ENCODE peak calls at places on chromosomes 16 and 17, in five cellular contexts. C is GM12865, M is A549, O is stomach, E is AG04450. Q is an unnamed sample.

GRCh38 chr17:76092526-76093413 is 10.8 kb downstream of the EXOC7 start:
- DNase-seq in C (no peak), M (no peak), O (no peak), E (no peak), Q (no peak)

GRCh38 chr17:81509687-81510523 is 2.7 kb downstream of the ACTG1 start:
- DNase-seq in C (peak; percentile 60), M (no peak), O (no peak), E (no peak), Q (no peak)

GRCh38 chr17:4733073-4733531 is 1.9 kb downstream of the MED11 start:
- DNase-seq in C (peak; percentile 82), M (no peak), O (no peak), E (no peak), Q (no peak)

GRCh38 chr17:42477173-42477572 is 18.5 kb downstream of the ATP6V0A1 start:
- DNase-seq in C (no peak), M (no peak), O (no peak), E (no peak), Q (no peak)

GRCh38 chr16:4244254-4244812 is 2.5 kb upstream of the SRL start:
- DNase-seq in C (no peak), M (no peak), O (peak; percentile 62), E (no peak), Q (no peak)

GRCh38 chr16:49527621-49528020 is 154.0 kb downstream of the C16orf78 start:
- DNase-seq in C (no peak), M (no peak), O (no peak), E (no peak), Q (no peak)

GRCh38 chr17:15510361-15510760 is 42.9 kb upstream of the CDRT4 start:
- DNase-seq in C (no peak), M (no peak), O (no peak), E (no peak), Q (no peak)

GRCh38 chr17:5958850-5959249 is 111.3 kb upstream of the WSCD1 start:
- DNase-seq in C (no peak), M (no peak), O (no peak), E (no peak), Q (no peak)

GRCh38 chr16:76226481-76226880 is 50.7 kb upstream of the CNTNAP4 start:
- DNase-seq in C (no peak), M (no peak), O (no peak), E (no peak), Q (no peak)

GRCh38 chr17:42578282-42578869 is 847 bp upstream of the PSMC3IP start:
- DNase-seq in C (peak; percentile 97), M (peak; percentile 98), O (peak; percentile 79), E (no peak), Q (peak; percentile 82)

GRCh38 chr17:17460038-17460437 is 16.8 kb upstream of the MED9 start:
- DNase-seq in C (no peak), M (no peak), O (no peak), E (no peak), Q (no peak)

GRCh38 chr17:48100160-48100559 is 1.1 kb downstream of the CBX1 start:
- DNase-seq in C (no peak), M (no peak), O (no peak), E (peak; percentile 3), Q (no peak)

GRCh38 chr17:63714550-63715277 is 14.8 kb upstream of the LIMD2 start:
- DNase-seq in C (no peak), M (no peak), O (no peak), E (no peak), Q (peak; percentile 15)

GRCh38 chr16:23424292-23424958 is 28.6 kb downstream of the COG7 start:
- DNase-seq in C (no peak), M (peak; percentile 55), O (no peak), E (no peak), Q (peak; percentile 73)

GRCh38 chr16:35525979-35526590 is 2066.7 kb downstream of the TP53TG3F start:
- DNase-seq in C (no peak), M (no peak), O (no peak), E (no peak), Q (no peak)

GRCh38 chr17:11272191-11272590 is 31.2 kb downstream of the SHISA6 start:
- DNase-seq in C (no peak), M (no peak), O (no peak), E (no peak), Q (no peak)

GRCh38 chr17:50301891-50302584 is 27.8 kb downstream of the TMEM92 start:
- DNase-seq in C (no peak), M (no peak), O (peak; percentile 79), E (no peak), Q (no peak)

GRCh38 chr16:50313596-50314483 is 47.5 kb downstream of the ADCY7 start:
- DNase-seq in C (no peak), M (no peak), O (peak; percentile 25), E (no peak), Q (peak; percentile 78)

GRCh38 chr17:46199379-46199778 is 6.2 kb upstream of the KANSL1 start:
- DNase-seq in C (no peak), M (no peak), O (no peak), E (no peak), Q (no peak)

GRCh38 chr16:14669776-14670175 is 24.3 kb downstream of the PLA2G10 start:
- DNase-seq in C (peak; percentile 9), M (no peak), O (peak; percentile 91), E (no peak), Q (peak; percentile 66)

GRCh38 chr17:66714046-66715023 is 120.6 kb upstream of the CACNG5 start:
- DNase-seq in C (peak; percentile 34), M (no peak), O (no peak), E (no peak), Q (no peak)

GRCh38 chr16:65994305-65994704 is 372.2 kb upstream of the CDH5 start:
- DNase-seq in C (no peak), M (no peak), O (no peak), E (no peak), Q (no peak)

GRCh38 chr17:82789051-82789592 is 37.3 kb downstream of the TBCD start:
- DNase-seq in C (no peak), M (no peak), O (no peak), E (no peak), Q (no peak)

GRCh38 chr17:18257268-18257681 is 1.3 kb downstream of the FLII start:
- DNase-seq in C (no peak), M (no peak), O (peak; percentile 46), E (no peak), Q (no peak)

GRCh38 chr16:75262104-75262799 is 10.8 kb upstream of the BCAR1 start:
- DNase-seq in C (no peak), M (no peak), O (peak; percentile 60), E (no peak), Q (no peak)

GRCh38 chr17:33385133-33385532 is 92.0 kb upstream of the ASIC2 start:
- DNase-seq in C (no peak), M (no peak), O (no peak), E (no peak), Q (no peak)

GRCh38 chr16:27748868-27749546 is 199.1 kb downstream of the KATNIP start:
- DNase-seq in C (peak; percentile 45), M (peak; percentile 51), O (no peak), E (peak; percentile 39), Q (no peak)

GRCh38 chr17:31448467-31449077 is 57.1 kb downstream of the RAB11FIP4 start:
- DNase-seq in C (no peak), M (no peak), O (no peak), E (peak; percentile 32), Q (no peak)

DNA sequence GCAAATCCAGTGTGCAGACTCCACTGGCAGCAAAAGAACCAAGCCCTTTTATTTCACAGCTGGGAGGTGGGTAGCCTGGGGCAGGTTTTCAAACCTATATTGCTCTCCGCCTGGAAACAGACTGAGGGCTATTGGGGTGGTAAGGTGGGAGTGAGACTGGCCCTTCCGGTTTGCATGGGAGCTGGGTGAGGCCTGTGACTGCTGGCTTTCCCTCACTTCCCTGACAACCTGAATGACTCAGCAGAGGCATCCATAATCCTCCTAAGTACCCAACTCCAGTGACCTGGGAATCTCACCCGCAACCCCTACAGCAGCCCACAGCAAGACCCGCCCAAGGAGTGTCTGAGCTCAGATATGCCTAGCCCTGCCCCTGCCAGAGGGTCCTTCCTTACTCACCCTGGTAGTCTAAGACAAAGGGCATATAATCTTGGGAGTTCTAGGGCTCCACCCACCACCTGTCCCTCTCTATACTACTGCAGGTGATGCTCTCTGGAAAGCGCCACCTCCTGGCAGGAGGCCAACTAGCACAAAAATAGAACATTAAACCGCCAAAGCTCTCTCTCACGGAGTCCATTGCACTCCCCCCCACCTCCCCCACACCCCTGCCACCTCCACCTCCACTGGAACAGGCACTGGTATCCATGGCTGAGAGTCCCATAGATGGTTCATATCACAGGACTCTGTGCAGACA is 602.0 kb upstream of the C16orf82 start:
- DNase-seq in C (no peak), M (no peak), O (no peak), E (no peak), Q (no peak)
- TF ChIP-seq CTCF in C (no peak), M (no peak), O (no peak), E (no peak), Q (no peak)

GRCh38 chr17:9022553-9023388 is 1.5 kb downstream of the NTN1 start:
- DNase-seq in C (no peak), M (no peak), O (no peak), E (no peak), Q (no peak)

GRCh38 chr17:9021158-9021984 is at the start of gene NTN1:
- DNase-seq in C (peak; percentile 54), M (no peak), O (peak; percentile 52), E (no peak), Q (peak; percentile 72)

GRCh38 chr17:9021985-9022552 is 759 bp downstream of the NTN1 start:
- DNase-seq in C (peak; percentile 23), M (no peak), O (no peak), E (no peak), Q (peak; percentile 65)

GRCh38 chr17:9020096-9020823 is 1.1 kb upstream of the NTN1 start:
- DNase-seq in C (no peak), M (no peak), O (no peak), E (no peak), Q (no peak)

GRCh38 chr17:9020824-9021157 is 519 bp upstream of the NTN1 start:
- DNase-seq in C (no peak), M (no peak), O (no peak), E (no peak), Q (no peak)
- H3K4me3 ChIP-seq in C (peak overlapping the region; percentile 81), M (peak overlapping the region; percentile 84), O (peak overlapping the region; percentile 57), E (peak overlapping the region; percentile 48), Q (peak overlapping the region; percentile 64)

DNA sequence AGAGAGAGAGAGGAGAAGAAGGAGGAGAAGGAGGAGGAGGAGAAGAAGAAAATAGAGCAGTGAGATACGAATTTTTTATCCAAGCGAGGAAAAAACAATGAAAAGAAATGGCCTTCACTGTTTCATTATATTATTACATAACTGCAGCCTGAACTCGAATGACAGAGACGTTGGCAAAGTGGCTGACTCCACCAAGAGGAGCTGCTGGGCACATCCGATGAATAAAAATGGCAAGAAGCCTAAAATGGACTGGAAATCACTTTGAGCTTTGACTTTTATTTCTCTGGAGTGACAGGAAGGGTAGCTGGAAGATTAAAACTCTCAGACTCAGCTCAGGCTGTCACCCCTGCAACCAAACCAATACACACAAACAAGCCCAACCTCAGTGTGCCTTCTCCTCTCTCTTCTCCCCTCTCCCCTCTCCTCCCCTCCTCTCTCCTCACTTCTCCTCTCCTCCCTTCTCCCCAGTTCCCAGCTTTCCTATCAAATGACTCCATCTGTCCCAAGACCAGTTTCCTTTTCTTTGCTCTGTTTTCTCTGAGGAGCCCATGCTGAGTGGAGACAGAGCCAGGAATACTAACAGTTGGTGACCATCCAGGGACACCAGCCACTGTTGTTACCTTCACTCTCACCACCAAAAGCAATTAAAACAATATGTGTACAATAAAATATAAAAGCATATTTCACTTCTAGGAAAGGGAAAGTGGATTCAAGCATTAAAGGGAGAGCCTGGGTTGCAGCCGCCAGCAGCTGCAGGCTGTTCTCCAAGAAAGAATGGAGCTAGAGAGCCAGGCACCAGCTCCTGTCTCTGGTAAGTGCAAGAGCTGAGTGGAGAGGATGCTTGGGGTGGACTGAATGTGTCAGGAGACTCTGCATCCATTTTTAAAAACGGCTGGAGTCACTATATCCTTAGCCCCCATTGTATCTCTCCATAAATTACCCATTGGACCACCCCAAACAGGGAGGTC is 51.2 kb downstream of the SOX9 start:
- DNase-seq in C (no peak), M (no peak), O (no peak), E (no peak), Q (no peak)
- TF ChIP-seq CTCF in C (no peak), M (no peak), O (no peak), E (no peak), Q (no peak)

GRCh38 chr17:27938864-27939263 is 45.7 kb upstream of the LYRM9 start:
- DNase-seq in C (no peak), M (no peak), O (no peak), E (no peak), Q (no peak)
- H3K4me3 ChIP-seq in C (no peak overlapping the region), M (no peak overlapping the region), O (no peak overlapping the region), E (no peak overlapping the region), Q (no peak overlapping the region)

Q was measured in upper lobe of right lung.